ENCODE peak calls at places on chromosomes 4 and X, in eight cellular contexts. E is stomach, T is right cardiac atrium, L is neural progenitor cell, Q is IMR-90, R is neuronal stem cell, Z is breast epithelium, J is MM.1S. K is an unnamed sample. For H3K4me1, the result is how much of the 10 kb centered on the place peaks cover.

GRCh38 chr4:105551968-105552746 is at the start of gene ARHGEF38:
- DNase-seq in Z (peak), J (peak), R (no peak), T (peak), Q (peak), L (peak), E (peak), K (no peak)

GRCh38 chr4:13240066-13240465 is 244.1 kb downstream of the RAB28 start:
- DNase-seq in J (no peak), R (no peak), T (no peak), Z (no peak), Q (no peak), E (no peak), L (no peak), K (no peak)

GRCh38 chrX:78104447-78105176 is 564 bp downstream of the PGK1 start:
- DNase-seq in E (peak), Z (peak), L (peak), R (no peak), T (peak), J (peak), Q (peak), K (no peak)

GRCh38 chrX:74511704-74512103 is 90.4 kb downstream of the SLC16A2 start:
- DNase-seq in J (no peak), L (no peak), R (no peak), Q (no peak), T (no peak), E (no peak), Z (no peak), K (no peak)

GRCh38 chr4:1082215-1083182 is 30.9 kb downstream of the RNF212 start:
- DNase-seq in Z (peak), R (no peak), J (peak), L (no peak), Q (peak), T (peak), E (peak), K (peak)

GRCh38 chr4:165635261-165635838 is 237.7 kb upstream of the TLL1 start:
- DNase-seq in J (peak), E (no peak), L (peak), R (no peak), Z (no peak), Q (no peak), T (no peak), K (no peak)

GRCh38 chr4:176547005-176547404 is 227.2 kb downstream of the SPCS3 start:
- DNase-seq in R (no peak), T (no peak), E (no peak), L (no peak), J (peak), Z (no peak), Q (peak), K (no peak)

GRCh38 chrX:12967711-12968465 is 7.0 kb upstream of the TMSB4X start:
- DNase-seq in T (no peak), E (no peak), Z (no peak), R (no peak), L (no peak), Q (no peak), J (no peak), K (no peak)

GRCh38 chrX:44062842-44063241 is 89.7 kb upstream of the NDP start:
- DNase-seq in J (no peak), Q (no peak), T (no peak), Z (no peak), E (no peak), L (no peak), R (no peak), K (no peak)

GRCh38 chr4:38609614-38610013 is 54.4 kb upstream of the KLF3 start:
- DNase-seq in T (no peak), Z (no peak), J (no peak), E (no peak), Q (no peak), R (no peak), L (no peak), K (no peak)

GRCh38 chrX:135528756-135529155 is 8.3 kb downstream of the INTS6L start:
- DNase-seq in T (no peak), L (no peak), R (no peak), E (no peak), Z (no peak), Q (no peak), J (no peak), K (no peak)

GRCh38 chrX:152926923-152927322 is 29.1 kb downstream of the ZNF185 start:
- DNase-seq in Z (peak), L (no peak), R (no peak), T (no peak), Q (peak), E (no peak), J (no peak), K (no peak)

GRCh38 chrX:11386001-11386523 is 92.8 kb downstream of the AMELX start:
- DNase-seq in Z (no peak), E (no peak), L (no peak), T (peak), Q (peak), R (no peak), J (no peak), K (no peak)

GRCh38 chr4:162838671-162839070 is 328.0 kb downstream of the NAF1 start:
- DNase-seq in R (no peak), Q (no peak), T (no peak), L (no peak), E (no peak), Z (no peak), J (no peak), K (no peak)

GRCh38 chrX:115642895-115643530 is 82.0 kb downstream of the PLS3 start:
- DNase-seq in R (peak), Z (no peak), Q (peak), J (peak), T (no peak), L (peak), E (peak), K (no peak)

GRCh38 chr4:39526810-39527295 is 386 bp downstream of the UGDH start:
- DNase-seq in L (peak), E (no peak), Z (no peak), T (no peak), Q (no peak), R (peak), J (peak), K (no peak)

GRCh38 chr4:159508917-159509500 is 406.1 kb downstream of the RAPGEF2 start:
- DNase-seq in Q (no peak), R (no peak), J (no peak), Z (no peak), E (no peak), T (no peak), L (no peak), K (no peak)

GRCh38 chr4:1111259-1111809 is 2.0 kb downstream of the RNF212 start:
- DNase-seq in T (no peak), Z (no peak), L (no peak), R (no peak), Q (no peak), J (no peak), E (no peak), K (no peak)

GRCh38 chr4:23929248-23929647 is 39.4 kb upstream of the PPARGC1A start:
- DNase-seq in J (no peak), R (no peak), T (no peak), Q (no peak), E (no peak), Z (no peak), L (no peak), K (no peak)

GRCh38 chr4:24236532-24236931 is 346.7 kb upstream of the PPARGC1A start:
- DNase-seq in Q (peak), Z (no peak), T (no peak), E (no peak), R (no peak), L (no peak), J (peak), K (no peak)

GRCh38 chr4:7190278-7190594 is 2.1 kb upstream of the SORCS2 start:
- DNase-seq in T (no peak), R (no peak), L (no peak), E (no peak), J (no peak), Q (no peak), Z (no peak), K (no peak)

GRCh38 chr4:18285357-18285756 is 263.8 kb upstream of the LCORL start:
- DNase-seq in E (no peak), Q (no peak), J (no peak), L (no peak), Z (no peak), T (no peak), R (no peak), K (no peak)

GRCh38 chr4:27016551-27016950 is 155.9 kb downstream of the STIM2 start:
- DNase-seq in R (no peak), T (no peak), E (no peak), Q (peak), L (no peak), Z (no peak), J (no peak), K (no peak)

GRCh38 chr4:82352825-82353370 is 20.9 kb downstream of the HNRNPD start:
- DNase-seq in J (no peak), T (no peak), R (no peak), Q (peak), E (no peak), L (no peak), Z (no peak), K (no peak)

GRCh38 chr4:1405636-1406415 is 416 bp downstream of the NKX1-1 start:
- DNase-seq in Q (no peak), L (no peak), Z (no peak), T (peak), J (no peak), E (peak), R (no peak), K (peak)

GRCh38 chr4:10582059-10582686 is 102.4 kb downstream of the CLNK start:
- DNase-seq in L (peak), R (peak), Q (peak), J (peak), Z (peak), T (peak), E (peak), K (no peak)

GRCh38 chr4:40858946-40859345 is 109.2 kb downstream of the NSUN7 start:
- DNase-seq in L (no peak), T (no peak), Z (no peak), E (no peak), Q (no peak), J (no peak), R (no peak), K (no peak)

GRCh38 chr4:1285790-1286553 is 3.7 kb upstream of the MAEA start:
- DNase-seq in T (peak), Z (no peak), E (no peak), R (no peak), J (peak), Q (peak), L (peak), K (no peak)

DNA sequence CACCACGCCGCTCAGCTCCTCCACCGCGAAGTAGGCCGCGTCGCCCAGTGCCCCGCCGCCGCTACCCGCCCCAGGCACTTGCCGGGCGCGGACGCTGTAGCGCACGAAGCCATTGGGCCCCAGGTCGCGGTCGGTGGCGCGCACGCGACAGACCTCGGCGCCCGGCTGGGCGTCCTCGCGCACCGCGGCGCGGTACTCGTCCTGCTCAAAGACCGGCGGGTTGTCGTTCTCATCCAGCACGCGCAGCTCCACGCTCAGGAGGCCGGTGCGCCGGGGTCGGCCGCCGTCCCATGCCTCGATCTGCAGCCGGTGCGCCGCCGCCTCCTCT is 1.4 kb downstream of the DCHS2 start:
- DNase-seq in T (peak), R (peak), Q (no peak), E (no peak), J (no peak), Z (no peak), L (peak), K (no peak)
- H3K4me1 ChIP-seq in T (under half), R (under half), Q (under half), E (under half), J (under half), Z (under half), L (under half), K (under half)

GRCh38 chr4:145484240-145484846 is 2.7 kb downstream of the SMAD1 start:
- DNase-seq in R (no peak), Z (no peak), L (no peak), T (no peak), Q (no peak), E (no peak), J (no peak), K (no peak)

GRCh38 chr4:145488310-145488709 is 6.7 kb downstream of the SMAD1 start:
- DNase-seq in Z (no peak), R (no peak), L (no peak), T (no peak), Q (no peak), J (peak), E (no peak), K (no peak)

GRCh38 chr4:145486603-145487002 is 5.0 kb downstream of the SMAD1 start:
- DNase-seq in J (no peak), R (no peak), Z (no peak), E (no peak), Q (no peak), L (no peak), T (no peak), K (no peak)

GRCh38 chr4:145485120-145485519 is 3.5 kb downstream of the SMAD1 start:
- DNase-seq in J (no peak), Q (no peak), E (no peak), L (no peak), T (no peak), R (no peak), Z (no peak), K (no peak)

GRCh38 chr4:145487626-145488025 is 6.0 kb downstream of the SMAD1 start:
- DNase-seq in Z (no peak), J (peak), L (no peak), T (no peak), Q (no peak), E (no peak), R (no peak), K (no peak)
- H3K4me1 ChIP-seq in Z (under half), J (under half), L (under half), T (under half), Q (under half), E (under half), R (under half), K (under half)

DNA sequence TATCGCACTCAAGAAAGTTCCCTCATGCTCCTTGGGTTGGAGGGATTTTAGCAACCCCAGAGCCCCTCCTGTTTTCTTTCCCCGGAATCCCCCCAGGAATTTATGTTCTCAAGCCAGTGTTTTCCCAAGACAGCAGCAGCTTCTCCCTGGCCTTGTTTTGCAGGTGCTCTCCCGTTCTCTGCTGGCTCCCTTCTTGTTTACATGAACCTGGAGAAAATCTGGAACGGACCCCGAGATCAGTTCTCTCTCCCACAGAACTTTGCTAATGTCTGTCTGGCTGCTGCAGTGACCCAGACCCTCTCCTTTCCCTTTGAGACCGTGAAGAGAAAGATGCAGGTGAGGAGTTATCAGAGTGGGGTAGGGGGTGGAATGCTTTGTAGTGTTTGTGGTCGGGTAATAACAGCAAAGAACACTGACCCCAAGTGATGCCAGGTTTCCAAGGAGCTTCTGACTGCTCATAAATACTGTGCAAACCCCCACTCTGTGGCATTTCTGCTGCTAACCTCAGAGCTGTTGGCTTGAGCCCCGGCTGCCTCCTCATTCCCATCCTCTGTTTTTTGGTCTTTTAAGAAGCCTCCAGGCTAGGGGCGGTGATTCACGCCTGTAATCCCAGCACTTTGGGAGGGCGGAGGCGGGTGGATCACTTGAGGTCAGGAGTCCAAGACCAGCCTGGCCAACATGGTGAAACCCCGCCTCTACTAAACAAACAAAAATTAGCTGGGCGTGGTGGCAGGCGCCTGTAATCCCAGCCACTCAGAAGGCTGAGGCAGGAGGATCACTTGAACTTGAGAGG is 11.1 kb downstream of the SLC25A43 start:
- DNase-seq in T (no peak), R (no peak), Q (peak), E (peak), L (no peak), Z (peak), J (no peak), K (peak)
- H3K4me1 ChIP-seq in T (under half), R (under half), Q (under half), E (under half), L (under half), Z (under half), J (under half), K (under half)

DNA sequence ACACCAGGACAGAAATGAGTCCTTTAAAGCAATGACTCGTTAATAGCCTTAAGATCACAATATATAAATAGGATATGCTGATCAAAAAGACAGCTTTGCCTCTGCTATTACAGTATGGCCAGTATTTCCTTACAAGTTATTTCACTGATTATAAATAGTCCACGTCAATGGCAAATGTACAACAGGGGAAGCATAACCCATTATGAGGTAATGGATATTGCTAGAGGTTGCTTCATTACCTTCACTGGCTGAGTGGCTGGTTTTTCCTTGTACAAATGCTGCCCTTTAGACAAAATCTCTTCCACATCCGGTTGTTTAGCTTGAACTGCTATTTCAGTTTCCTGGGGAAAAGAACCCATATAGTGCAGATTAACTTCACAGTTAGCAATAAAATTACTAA is 764.6 kb upstream of the FTHL17 start:
- DNase-seq in Q (no peak), T (no peak), R (no peak), Z (no peak), L (no peak), E (no peak), J (no peak), K (no peak)
- H3K4me1 ChIP-seq in Q (under half), T (under half), R (under half), Z (under half), L (under half), E (under half), J (under half), K (under half)

GRCh38 chr4:155799106-155799793 is 40.4 kb downstream of the GUCY1B1 start:
- DNase-seq in T (no peak), E (no peak), Q (peak), L (no peak), R (no peak), Z (no peak), J (no peak), K (no peak)

GRCh38 chr4:155799794-155800123 is 40.9 kb downstream of the GUCY1B1 start:
- DNase-seq in E (no peak), J (no peak), R (no peak), T (no peak), L (no peak), Z (no peak), Q (no peak), K (no peak)

GRCh38 chr4:155805016-155805415 is 46.2 kb downstream of the GUCY1B1 start:
- DNase-seq in J (no peak), L (no peak), R (no peak), Z (no peak), T (no peak), E (no peak), Q (peak), K (no peak)

GRCh38 chr4:155800685-155801343 is 42.0 kb downstream of the GUCY1B1 start:
- DNase-seq in T (no peak), L (no peak), Z (no peak), R (no peak), J (no peak), E (no peak), Q (no peak), K (no peak)

GRCh38 chr4:155802573-155802972 is 43.8 kb downstream of the GUCY1B1 start:
- DNase-seq in Z (no peak), T (no peak), J (no peak), L (no peak), E (no peak), R (no peak), Q (peak), K (no peak)
- H3K4me1 ChIP-seq in Z (under half), T (under half), J (under half), L (under half), E (under half), R (under half), Q (under half), K (under half)

GRCh38 chr4:43353552-43353951 is 461.0 kb downstream of the GRXCR1 start:
- DNase-seq in E (no peak), T (no peak), L (no peak), Q (no peak), Z (no peak), R (no peak), J (no peak), K (no peak)
- H3K4me1 ChIP-seq in E (under half), T (under half), L (under half), Q (under half), Z (under half), R (under half), J (under half), K (under half)

DNA sequence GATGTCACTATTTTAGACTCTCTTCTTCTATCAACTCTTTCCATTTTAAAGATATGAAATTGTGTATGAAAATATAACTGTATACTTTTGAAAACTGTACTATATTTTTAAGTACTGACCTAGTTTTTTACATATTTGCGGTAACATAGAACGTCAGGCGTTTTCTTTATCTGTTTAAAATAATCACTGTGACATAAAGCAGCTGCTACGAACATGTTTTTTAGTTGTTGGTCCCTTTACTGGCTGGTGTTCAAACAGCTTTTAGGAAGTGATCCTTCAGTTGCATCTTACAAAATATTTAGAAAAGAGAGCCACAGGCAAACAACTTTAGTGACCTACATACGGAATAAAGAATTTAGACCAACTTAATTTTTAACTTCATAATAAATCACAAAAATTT is 73.1 kb downstream of the METTL14 start:
- DNase-seq in Q (peak), Z (no peak), T (no peak), J (no peak), R (no peak), E (no peak), L (no peak), K (no peak)
- H3K4me1 ChIP-seq in Q (under half), Z (under half), T (under half), J (under half), R (under half), E (under half), L (under half), K (under half)

GRCh38 chr4:143396695-143397094 is 60.0 kb downstream of the GAB1 start:
- DNase-seq in Q (peak), R (no peak), T (no peak), L (no peak), J (no peak), Z (no peak), E (no peak), K (no peak)

GRCh38 chr4:143397335-143397734 is 60.7 kb downstream of the GAB1 start:
- DNase-seq in Q (peak), L (no peak), T (no peak), Z (no peak), E (no peak), R (no peak), J (no peak), K (no peak)

GRCh38 chr4:143397887-143398286 is 61.2 kb downstream of the GAB1 start:
- DNase-seq in Z (no peak), T (no peak), R (no peak), E (no peak), J (no peak), L (no peak), Q (peak), K (no peak)

GRCh38 chr4:143393195-143393594 is 56.5 kb downstream of the GAB1 start:
- DNase-seq in Z (no peak), T (no peak), E (no peak), Q (no peak), R (no peak), L (no peak), J (no peak), K (no peak)

DNA sequence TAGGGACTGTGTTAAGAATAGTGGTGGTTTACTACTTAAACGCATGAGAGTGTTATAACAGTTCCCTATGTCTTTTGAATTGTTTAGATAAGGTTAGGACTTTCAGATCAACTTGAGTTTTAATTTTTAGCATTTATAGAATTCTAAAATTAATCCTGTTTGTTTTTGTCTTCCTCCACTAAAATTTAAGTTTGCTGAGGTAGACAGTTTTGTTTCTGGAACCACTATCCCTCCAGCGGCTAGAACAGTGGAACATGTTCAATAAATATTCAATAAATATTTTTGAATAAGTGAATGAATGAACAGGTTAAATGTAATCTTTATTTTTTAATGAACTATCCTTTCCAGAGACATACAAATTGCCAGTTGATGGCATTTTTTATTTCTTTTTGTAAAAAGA is 58.4 kb downstream of the GAB1 start:
- DNase-seq in E (no peak), L (no peak), T (no peak), R (no peak), Z (no peak), Q (no peak), J (no peak), K (no peak)
- H3K4me1 ChIP-seq in E (under half), L (under half), T (under half), R (under half), Z (under half), Q (under half), J (under half), K (under half)